ENCODE peak calls at places on chromosomes 11 and 22, in seven cellular contexts. O is nephron progenitor cell, R is cardiac muscle cell, I is AG04450, Q is pancreas, K is cardiac fibroblast, C is HFF-Myc. D is an unnamed sample.

GRCh38 chr11:46001427-46002049 is 79.1 kb downstream of the LARGE2 start:
- DNase-seq in O (no peak), R (peak), I (peak), Q (no peak), K (peak), C (no peak), D (no peak)

GRCh38 chr22:32478994-32479393 is 4.4 kb downstream of the FBXO7 start:
- DNase-seq in O (no peak), R (no peak), I (no peak), Q (no peak), K (peak), C (no peak), D (no peak)

GRCh38 chr11:116217006-116217405 is 555.8 kb downstream of the BUD13 start:
- DNase-seq in O (no peak), R (peak), I (no peak), Q (no peak), K (peak), C (peak), D (no peak)

GRCh38 chr22:36304429-36304828 is 51.5 kb downstream of the APOL1 start:
- DNase-seq in O (no peak), R (no peak), I (no peak), Q (no peak), K (no peak), C (no peak), D (no peak)

GRCh38 chr11:29005401-29005980 is 897.3 kb downstream of the METTL15 start:
- DNase-seq in O (no peak), R (no peak), I (no peak), Q (no peak), K (no peak), C (no peak), D (no peak)

GRCh38 chr11:104764718-104765045 is 133.6 kb downstream of the CASP12 start:
- DNase-seq in O (no peak), R (no peak), I (no peak), Q (no peak), K (no peak), C (no peak), D (no peak)

GRCh38 chr11:64767344-64768299 is 7.8 kb upstream of the PYGM start:
- DNase-seq in O (peak), R (peak), I (no peak), Q (no peak), K (peak), C (no peak), D (peak)

GRCh38 chr11:70883973-70884688 is 368.2 kb downstream of the SHANK2 start:
- DNase-seq in O (no peak), R (no peak), I (no peak), Q (no peak), K (no peak), C (no peak), D (no peak)

GRCh38 chr11:73671701-73672100 is 25.3 kb downstream of the PLEKHB1 start:
- DNase-seq in O (no peak), R (no peak), I (no peak), Q (no peak), K (no peak), C (no peak), D (no peak)

GRCh38 chr11:69159153-69159850 is 3.6 kb downstream of the SMIM38 start:
- DNase-seq in O (no peak), R (no peak), I (no peak), Q (no peak), K (no peak), C (no peak), D (no peak)

GRCh38 chr11:132866783-132867545 is 665.3 kb downstream of the OPCML start:
- DNase-seq in O (no peak), R (no peak), I (no peak), Q (no peak), K (peak), C (no peak), D (no peak)

GRCh38 chr11:61580292-61580888 is 486 bp downstream of the SYT7 start:
- DNase-seq in O (no peak), R (no peak), I (no peak), Q (peak), K (no peak), C (no peak), D (no peak)

GRCh38 chr11:133946541-133947297 is 10.0 kb downstream of the IGSF9B start:
- DNase-seq in O (no peak), R (no peak), I (no peak), Q (no peak), K (no peak), C (no peak), D (no peak)

GRCh38 chr11:61694971-61695706 is 14.9 kb downstream of the DAGLA start:
- DNase-seq in O (no peak), R (no peak), I (no peak), Q (no peak), K (peak), C (no peak), D (no peak)

GRCh38 chr22:24183321-24184031 is 2.2 kb downstream of the SUSD2 start:
- DNase-seq in O (no peak), R (no peak), I (no peak), Q (no peak), K (no peak), C (no peak), D (no peak)

GRCh38 chr22:37745548-37746365 is 48.9 kb downstream of the TRIOBP start:
- DNase-seq in O (peak), R (peak), I (peak), Q (peak), K (peak), C (no peak), D (peak)

GRCh38 chr11:90204832-90205646 is 17.8 kb downstream of the CHORDC1 start:
- DNase-seq in O (peak), R (peak), I (peak), Q (no peak), K (peak), C (peak), D (peak)

GRCh38 chr11:63845305-63845704 is 6.4 kb downstream of the MARK2 start:
- DNase-seq in O (no peak), R (peak), I (peak), Q (no peak), K (peak), C (no peak), D (no peak)

GRCh38 chr11:69615545-69616278 is 25.2 kb upstream of the CCND1 start:
- DNase-seq in O (no peak), R (no peak), I (no peak), Q (no peak), K (no peak), C (no peak), D (no peak)

DNA sequence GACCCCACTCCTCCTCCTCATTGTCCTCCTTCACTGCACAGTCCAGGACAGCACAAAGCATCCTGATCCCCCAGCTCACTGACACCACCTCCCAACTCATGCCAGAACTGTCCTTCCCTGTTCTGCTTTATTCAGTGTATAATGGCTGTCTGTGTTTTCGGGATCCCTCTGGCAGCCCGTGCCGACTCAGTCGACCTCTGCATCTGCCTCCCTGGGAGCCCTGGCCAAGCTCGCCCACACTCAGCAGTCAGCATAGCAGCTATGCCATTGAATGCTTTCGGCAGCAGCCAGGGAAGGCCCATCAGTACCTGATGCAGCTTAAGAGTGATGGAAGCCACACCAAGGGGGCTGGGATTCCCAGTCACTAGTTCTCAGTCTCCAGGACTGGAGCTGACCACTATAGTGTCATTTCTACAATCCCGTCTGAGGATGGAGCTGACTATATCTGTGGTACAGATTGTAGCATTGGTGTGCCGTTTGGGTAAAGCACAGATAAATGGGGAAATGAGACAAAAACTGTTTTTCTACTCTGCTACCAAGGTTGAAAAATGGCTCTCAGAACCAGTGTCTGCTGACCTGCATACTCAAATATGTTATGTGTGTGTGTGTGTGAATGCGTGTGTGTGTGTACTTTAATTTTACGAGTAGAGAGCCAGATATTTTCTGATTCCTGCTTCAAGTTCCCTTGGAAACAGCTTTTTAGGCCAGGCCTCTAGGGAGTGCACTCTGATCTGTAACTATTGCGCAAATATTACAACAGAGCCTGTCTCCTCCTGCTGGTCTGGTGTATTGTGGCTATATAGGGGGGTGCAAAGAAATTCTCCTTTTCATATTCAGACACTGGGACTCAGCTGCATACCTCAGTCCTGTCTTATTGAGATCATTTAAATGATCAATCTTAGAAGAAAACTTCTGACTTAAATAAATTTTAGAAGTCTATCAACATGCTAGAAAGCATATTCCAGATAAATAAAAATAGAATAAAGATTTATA is 78.8 kb upstream of the TOP3B start:
- DNase-seq in O (no peak), R (peak), I (no peak), Q (no peak), K (peak), C (no peak), D (no peak)
- TF ChIP-seq CTCF in O (no peak), R (peak), I (peak), Q (no peak), K (peak), C (no peak), D (peak)

GRCh38 chr11:128022761-128023160 is 564.6 kb downstream of the ETS1 start:
- DNase-seq in O (no peak), R (no peak), I (no peak), Q (no peak), K (no peak), C (no peak), D (no peak)

GRCh38 chr11:128022007-128022368 is 565.4 kb downstream of the ETS1 start:
- DNase-seq in O (no peak), R (peak), I (no peak), Q (no peak), K (peak), C (no peak), D (no peak)

GRCh38 chr11:128018692-128019091 is 568.7 kb downstream of the ETS1 start:
- DNase-seq in O (no peak), R (no peak), I (no peak), Q (no peak), K (no peak), C (no peak), D (no peak)

GRCh38 chr11:128026596-128026995 is 560.8 kb downstream of the ETS1 start:
- DNase-seq in O (no peak), R (peak), I (peak), Q (no peak), K (peak), C (peak), D (no peak)

DNA sequence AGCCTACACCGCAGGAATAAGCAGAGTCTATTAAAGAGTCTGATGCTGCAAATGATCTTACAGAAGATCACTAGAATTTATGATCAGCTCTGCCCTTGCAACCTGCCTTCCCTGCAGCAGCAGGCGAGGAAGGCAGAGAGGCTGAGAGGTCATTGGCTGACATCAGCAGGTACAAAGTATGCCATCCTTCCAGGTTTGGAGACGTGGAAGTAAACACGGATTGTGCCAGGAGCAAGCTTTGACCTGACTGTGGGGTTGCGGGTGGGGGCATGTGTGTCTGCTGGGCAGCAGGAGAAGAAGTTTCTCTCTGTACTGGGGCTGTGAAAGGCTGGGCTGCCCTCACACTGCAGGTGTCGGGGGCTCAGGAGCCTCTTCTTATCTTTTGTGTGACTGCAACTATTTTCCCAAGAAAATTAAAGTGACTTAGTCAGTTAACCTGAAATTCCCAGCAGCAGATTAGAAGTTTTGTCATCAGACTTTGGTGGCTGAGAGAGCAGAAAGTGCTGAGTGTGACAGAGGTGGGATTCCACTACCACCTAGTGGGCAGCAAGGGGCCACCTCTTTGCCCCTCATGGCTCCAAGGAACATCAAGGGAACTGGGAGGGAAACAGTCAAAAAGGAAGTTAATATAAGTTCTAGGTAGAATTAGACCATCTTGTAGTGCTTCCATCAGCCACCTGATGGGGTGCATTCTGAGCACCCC is 565.9 kb downstream of the ETS1 start:
- DNase-seq in O (peak), R (peak), I (no peak), Q (no peak), K (peak), C (no peak), D (no peak)
- TF ChIP-seq CTCF in O (peak), R (peak), I (peak), Q (no peak), K (peak), C (peak), D (no peak)

DNA sequence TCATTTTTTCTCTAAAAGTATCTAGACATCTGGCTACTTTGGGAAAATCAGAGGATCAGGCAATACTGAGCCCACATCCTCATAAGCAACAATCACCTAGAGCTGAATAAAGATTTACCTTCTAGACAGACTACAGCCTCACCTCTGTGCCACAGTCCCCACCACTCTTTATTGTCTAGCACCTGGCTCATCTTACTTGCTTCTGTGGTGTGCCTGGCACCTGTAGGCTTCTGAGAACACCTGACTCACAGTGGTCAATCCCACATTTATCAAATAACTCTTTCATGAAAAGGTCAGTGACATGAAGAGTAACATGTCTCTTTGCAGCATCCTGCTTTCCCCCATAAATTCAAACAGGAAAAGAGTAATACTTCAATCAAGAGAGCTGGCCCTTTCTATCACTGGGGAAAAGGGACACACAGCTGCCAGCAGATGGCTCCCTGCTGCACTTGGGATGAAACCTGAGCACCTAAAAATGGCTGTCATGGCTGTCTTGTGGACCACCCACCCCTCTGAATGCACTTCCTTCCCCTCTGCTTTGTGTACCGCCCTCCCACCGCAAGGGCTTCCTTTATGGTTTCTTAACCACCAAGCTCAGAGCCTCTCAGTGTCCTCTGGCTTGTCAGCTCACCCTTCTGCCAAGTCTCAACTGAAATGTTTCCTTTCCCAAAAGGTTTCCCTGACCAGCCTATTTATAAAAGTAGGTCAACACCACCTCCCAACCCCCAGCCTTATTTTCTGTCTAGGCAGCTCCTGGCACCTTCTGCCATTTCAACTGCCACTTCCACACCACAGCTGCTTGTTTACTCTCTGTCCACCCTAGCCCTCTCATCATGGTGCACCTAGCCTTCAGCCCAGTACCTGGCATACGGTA is 9.3 kb downstream of the TFIP11 start:
- DNase-seq in O (peak), R (peak), I (no peak), Q (no peak), K (peak), C (no peak), D (peak)
- TF ChIP-seq CTCF in O (peak), R (peak), I (peak), Q (no peak), K (peak), C (peak), D (peak)

GRCh38 chr11:131629925-131630324 is 259.5 kb downstream of the NTM start:
- DNase-seq in O (no peak), R (no peak), I (no peak), Q (no peak), K (no peak), C (no peak), D (no peak)
- TF ChIP-seq CTCF in O (peak), R (no peak), I (no peak), Q (no peak), K (no peak), C (no peak), D (no peak)

D was measured in GM13977.